ENCODE peak calls at places on chromosomes 1 and 21, in nine cellular contexts. P, L, S, T, Q, N, D, V and H are unnamed samples.

GRCh38 chr1:176801553-176802020 is 338.6 kb downstream of the PAPPA2 start:
- DNase-seq in V (no peak), T (peak), L (no peak), N (peak), P (no peak), Q (no peak), S (no peak), D (no peak), H (no peak)

GRCh38 chr1:226736908-226737818 is 1.9 kb downstream of the ITPKB start:
- DNase-seq in Q (peak), S (no peak), V (peak), N (peak), D (peak), P (peak), L (peak), T (peak), H (peak)

GRCh38 chr21:14846619-14847018 is 218.2 kb downstream of the NRIP1 start:
- DNase-seq in S (no peak), Q (no peak), D (no peak), V (no peak), N (no peak), L (no peak), T (no peak), P (no peak), H (no peak)

GRCh38 chr1:67724928-67725560 is 40.0 kb downstream of the GADD45A start:
- DNase-seq in Q (no peak), V (no peak), L (no peak), T (peak), S (no peak), N (no peak), D (no peak), P (no peak), H (no peak)

GRCh38 chr1:48917901-48918603 is 141.4 kb upstream of the BEND5 start:
- DNase-seq in T (no peak), L (peak), P (no peak), S (no peak), Q (no peak), N (no peak), D (no peak), V (no peak), H (no peak)

GRCh38 chr1:152191260-152191659 is 32.2 kb upstream of the RPTN start:
- DNase-seq in Q (no peak), T (no peak), D (no peak), V (no peak), L (no peak), S (no peak), N (no peak), P (no peak), H (no peak)

GRCh38 chr1:10074855-10075418 is 42.2 kb downstream of the UBE4B start:
- DNase-seq in N (no peak), P (no peak), D (no peak), T (no peak), Q (no peak), S (no peak), V (no peak), L (no peak), H (no peak)

GRCh38 chr1:200040516-200041138 is 13.1 kb downstream of the NR5A2 start:
- DNase-seq in N (peak), S (no peak), P (no peak), Q (no peak), D (no peak), T (no peak), V (no peak), L (peak), H (no peak)

GRCh38 chr1:33762099-33762830 is 101.6 kb upstream of the HMGB4 start:
- DNase-seq in Q (no peak), D (no peak), V (no peak), S (no peak), L (no peak), N (no peak), P (no peak), T (no peak), H (no peak)

GRCh38 chr1:156794506-156795373 is 21.9 kb downstream of the SH2D2A start:
- DNase-seq in V (no peak), D (no peak), Q (no peak), L (no peak), N (no peak), S (no peak), P (no peak), T (no peak), H (no peak)

GRCh38 chr1:31581821-31582810 is 5.8 kb downstream of the TINAGL1 start:
- DNase-seq in V (peak), D (no peak), T (peak), L (no peak), Q (no peak), P (no peak), S (peak), N (no peak), H (no peak)

GRCh38 chr21:44972301-44972814 is 32.5 kb downstream of the SLX9 start:
- DNase-seq in P (no peak), Q (no peak), S (no peak), D (no peak), T (no peak), N (no peak), V (peak), L (no peak), H (peak)

GRCh38 chr1:198929961-198930599 is 291.2 kb downstream of the PTPRC start:
- DNase-seq in S (no peak), Q (no peak), V (no peak), L (no peak), N (no peak), P (peak), T (no peak), D (no peak), H (peak)

GRCh38 chr21:42568377-42568776 is 54.7 kb downstream of the SLC37A1 start:
- DNase-seq in L (no peak), D (no peak), T (no peak), Q (peak), N (no peak), S (no peak), V (no peak), P (no peak), H (no peak)

GRCh38 chr21:42567181-42567560 is 53.5 kb downstream of the SLC37A1 start:
- DNase-seq in D (no peak), Q (peak), L (no peak), T (no peak), P (no peak), S (no peak), N (no peak), V (peak), H (no peak)

GRCh38 chr21:42566524-42567180 is 53.0 kb downstream of the SLC37A1 start:
- DNase-seq in L (peak), V (peak), Q (peak), T (peak), N (no peak), P (no peak), S (no peak), D (no peak), H (no peak)

GRCh38 chr21:42568834-42569731 is 55.4 kb downstream of the SLC37A1 start:
- DNase-seq in N (no peak), P (no peak), V (peak), Q (peak), D (no peak), L (peak), S (no peak), T (peak), H (no peak)

DNA sequence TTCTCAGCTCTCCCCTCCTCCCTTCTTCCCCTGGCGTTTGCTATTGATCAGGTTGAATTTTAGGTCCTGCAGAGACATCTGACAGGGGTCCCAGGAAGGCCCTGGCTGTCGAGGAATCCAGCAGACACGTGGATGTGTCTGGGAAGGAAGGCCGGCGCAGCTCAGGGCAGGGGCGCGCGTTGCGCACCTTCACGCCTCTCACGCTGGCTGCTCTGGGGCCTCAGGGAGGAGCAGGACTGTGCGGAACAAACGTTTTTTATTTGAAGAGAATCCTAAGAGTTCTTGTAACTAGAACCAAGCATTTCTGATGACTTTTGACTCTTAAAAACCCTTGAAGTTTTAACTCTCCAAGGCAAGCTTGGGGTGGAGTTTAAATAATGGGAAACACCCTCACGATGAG is 54.2 kb downstream of the SLC37A1 start:
- DNase-seq in D (no peak), S (no peak), P (no peak), N (no peak), Q (peak), T (peak), L (no peak), V (no peak), H (no peak)
- H3K4me3 ChIP-seq in D (no peak), S (no peak), P (no peak), N (no peak), Q (no peak), T (no peak), L (no peak), V (no peak), H (no peak)

GRCh38 chr1:54498383-54499096 is 49.5 kb upstream of the ACOT11 start:
- DNase-seq in L (no peak), S (no peak), P (no peak), D (no peak), V (no peak), Q (no peak), T (no peak), N (peak), H (peak)
- H3K4me3 ChIP-seq in L (no peak), S (peak), P (no peak), D (no peak), V (no peak), Q (peak), T (no peak), N (peak), H (no peak)

GRCh38 chr1:203288351-203288894 is 16.9 kb upstream of the BTG2 start:
- DNase-seq in N (no peak), L (peak), D (no peak), P (no peak), T (no peak), S (no peak), V (no peak), Q (no peak), H (no peak)

GRCh38 chr1:203290261-203291089 is 14.8 kb upstream of the BTG2 start:
- DNase-seq in L (peak), N (peak), Q (peak), D (peak), S (no peak), P (peak), T (peak), V (peak), H (peak)

GRCh38 chr1:203289281-203289981 is 15.9 kb upstream of the BTG2 start:
- DNase-seq in L (peak), Q (peak), D (peak), T (peak), V (no peak), N (no peak), P (peak), S (no peak), H (peak)

GRCh38 chr1:203291201-203292096 is 13.9 kb upstream of the BTG2 start:
- DNase-seq in L (peak), Q (no peak), V (peak), P (no peak), T (no peak), N (no peak), D (no peak), S (no peak), H (no peak)

DNA sequence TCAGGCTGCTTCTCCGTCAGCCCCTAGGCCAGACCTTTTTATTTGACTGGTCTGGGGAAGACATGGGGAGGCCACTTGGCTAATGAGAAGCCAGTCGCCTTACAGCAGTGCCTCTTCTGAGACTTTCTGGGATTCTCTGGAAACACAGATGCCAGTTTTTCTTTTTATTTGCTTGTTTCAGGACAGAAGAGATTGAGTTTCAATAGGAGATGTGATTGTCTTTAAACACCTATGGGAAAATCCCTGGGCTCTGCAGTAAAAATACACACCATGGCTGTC is 15.4 kb upstream of the BTG2 start:
- DNase-seq in T (no peak), L (no peak), S (no peak), P (no peak), V (no peak), D (no peak), N (no peak), Q (no peak), H (no peak)
- H3K4me3 ChIP-seq in T (peak), L (no peak), S (peak), P (no peak), V (peak), D (peak), N (peak), Q (peak), H (peak)

GRCh38 chr21:39083377-39084008 is 99.8 kb downstream of the PSMG1 start:
- DNase-seq in S (peak), Q (no peak), D (no peak), T (no peak), N (no peak), P (peak), V (no peak), L (no peak), H (peak)
- H3K4me3 ChIP-seq in S (no peak), Q (peak), D (no peak), T (no peak), N (no peak), P (no peak), V (no peak), L (no peak), H (no peak)

DNA sequence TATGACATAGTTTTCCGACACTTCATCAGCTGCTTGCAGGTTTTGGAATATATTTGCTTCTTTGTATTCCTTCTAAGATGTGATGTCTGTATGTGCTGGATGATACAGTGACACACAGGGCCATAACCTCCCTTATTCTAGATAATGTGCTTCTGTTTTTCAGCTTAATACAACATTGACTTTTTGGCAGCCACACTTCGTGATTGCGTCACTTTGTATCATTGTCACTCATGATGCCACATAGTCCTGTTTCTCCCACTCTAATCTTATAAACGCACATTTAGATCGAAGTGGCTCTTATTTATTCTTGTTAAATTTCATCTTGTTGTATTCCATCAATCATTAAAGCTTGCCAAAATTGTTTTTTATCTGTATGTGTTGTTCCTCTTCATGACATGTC is 156.4 kb downstream of the CRB1 start:
- DNase-seq in Q (no peak), N (no peak), D (no peak), L (no peak), P (no peak), T (no peak), V (no peak), S (no peak), H (no peak)
- H3K4me3 ChIP-seq in Q (no peak), N (no peak), D (no peak), L (no peak), P (no peak), T (no peak), V (no peak), S (no peak), H (no peak)